ENCODE peak calls at places on chromosomes 6 and 20, in six cellular contexts. G is CD8-positive, alpha-beta memory T cell; R is HT1080; D is fibroblast of lung; C is glutamatergic neuron; J is occipital lobe. F is an unnamed sample.

GRCh38 chr6:168272379-168273011 is 47.1 kb downstream of the DACT2 start:
- DNase-seq in G (no peak), R (no peak), D (no peak), C (no peak), J (no peak), F (no peak)

GRCh38 chr6:41469951-41470340 is 76.2 kb upstream of the FOXP4 start:
- DNase-seq in G (no peak), R (no peak), D (no peak), C (no peak), J (no peak), F (no peak)

GRCh38 chr20:13158339-13158738 is 62.7 kb upstream of the ISM1 start:
- DNase-seq in G (no peak), R (no peak), D (no peak), C (no peak), J (no peak), F (no peak)

GRCh38 chr6:87397656-87398055 is 10.1 kb upstream of the CFAP206 start:
- DNase-seq in G (no peak), R (no peak), D (no peak), C (no peak), J (no peak), F (no peak)

GRCh38 chr6:33320315-33321181 is 3.0 kb upstream of the ZBTB22 start:
- DNase-seq in G (no peak), R (peak), D (peak), C (no peak), J (no peak), F (no peak)

GRCh38 chr20:49526568-49526967 is 41.4 kb downstream of the PTGIS start:
- DNase-seq in G (no peak), R (no peak), D (no peak), C (no peak), J (no peak), F (no peak)

GRCh38 chr6:75275067-75275466 is 9.5 kb downstream of the TMEM30A start:
- DNase-seq in G (no peak), R (peak), D (peak), C (no peak), J (no peak), F (no peak)

GRCh38 chr6:84762220-84762940 is 2.0 kb downstream of the TBX18 start:
- DNase-seq in G (no peak), R (no peak), D (no peak), C (peak), J (no peak), F (no peak)

GRCh38 chr6:6730831-6731230 is 142.3 kb downstream of the LY86 start:
- DNase-seq in G (no peak), R (peak), D (peak), C (no peak), J (no peak), F (no peak)

GRCh38 chr6:87832025-87832825 is 130.2 kb upstream of the AKIRIN2 start:
- DNase-seq in G (no peak), R (peak), D (peak), C (no peak), J (no peak), F (no peak)

GRCh38 chr6:12034831-12035230 is 22.7 kb downstream of the HIVEP1 start:
- DNase-seq in G (no peak), R (no peak), D (peak), C (no peak), J (no peak), F (no peak)

GRCh38 chr6:42423244-42423643 is 28.5 kb downstream of the TRERF1 start:
- DNase-seq in G (no peak), R (no peak), D (no peak), C (no peak), J (no peak), F (no peak)

GRCh38 chr6:47710295-47710694 is 11.9 kb downstream of the ADGRF4 start:
- DNase-seq in G (no peak), R (no peak), D (no peak), C (no peak), J (no peak), F (no peak)

GRCh38 chr20:47354710-47355488 is 1.6 kb downstream of the ZMYND8 start:
- DNase-seq in G (no peak), R (no peak), D (no peak), C (no peak), J (no peak), F (no peak)

GRCh38 chr6:50539441-50539840 is 173.9 kb upstream of the TFAP2D start:
- DNase-seq in G (no peak), R (no peak), D (no peak), C (no peak), J (no peak), F (no peak)

GRCh38 chr20:34689486-34689885 is 12.6 kb upstream of the PIGU start:
- DNase-seq in G (no peak), R (peak), D (no peak), C (no peak), J (no peak), F (no peak)

GRCh38 chr6:39269971-39270370 is 40.7 kb upstream of the KCNK5 start:
- DNase-seq in G (no peak), R (no peak), D (no peak), C (no peak), J (no peak), F (no peak)

GRCh38 chr6:3813150-3813780 is 35.9 kb upstream of the FAM50B start:
- DNase-seq in G (no peak), R (peak), D (no peak), C (no peak), J (no peak), F (no peak)

GRCh38 chr6:113823916-113824315 is 33.2 kb upstream of the MARCKS start:
- DNase-seq in G (no peak), R (no peak), D (no peak), C (no peak), J (no peak), F (no peak)

GRCh38 chr20:7308163-7308562 is 540.7 kb downstream of the BMP2 start:
- DNase-seq in G (no peak), R (no peak), D (no peak), C (no peak), J (no peak), F (no peak)

GRCh38 chr6:167671977-167672687 is 154.6 kb upstream of the AFDN start:
- DNase-seq in G (no peak), R (no peak), D (no peak), C (no peak), J (no peak), F (no peak)

GRCh38 chr20:60694763-60695162 is 557.3 kb upstream of the CDH4 start:
- DNase-seq in G (no peak), R (peak), D (peak), C (no peak), J (no peak), F (no peak)

GRCh38 chr6:63380265-63380664 is 60.5 kb upstream of the LGSN start:
- DNase-seq in G (no peak), R (no peak), D (no peak), C (no peak), J (no peak), F (no peak)

GRCh38 chr6:1311400-1312192 is at the start of gene FOXQ1:
- DNase-seq in G (no peak), R (no peak), D (peak), C (peak), J (peak), F (no peak)

GRCh38 chr6:69424581-69424980 is 372.2 kb downstream of the LMBRD1 start:
- DNase-seq in G (no peak), R (no peak), D (no peak), C (no peak), J (no peak), F (no peak)

GRCh38 chr20:6152777-6153176 is 29.9 kb upstream of the FERMT1 start:
- DNase-seq in G (no peak), R (no peak), D (no peak), C (no peak), J (no peak), F (no peak)

GRCh38 chr20:341682-342081 is 5.2 kb upstream of the NRSN2 start:
- DNase-seq in G (peak), R (peak), D (peak), C (no peak), J (no peak), F (no peak)

GRCh38 chr6:149864578-149865535 is 698 bp upstream of the LRP11 start:
- DNase-seq in G (peak), R (peak), D (peak), C (no peak), J (no peak), F (no peak)

GRCh38 chr20:3712279-3712873 is at the start of gene SIGLEC1:
- DNase-seq in G (no peak), R (no peak), D (no peak), C (no peak), J (peak), F (no peak)

GRCh38 chr6:107098436-107099307 is 16.6 kb downstream of the BEND3 start:
- DNase-seq in G (no peak), R (no peak), D (no peak), C (no peak), J (no peak), F (no peak)

GRCh38 chr6:122994256-122994655 is 1.8 kb upstream of the CLVS2 start:
- DNase-seq in G (no peak), R (no peak), D (no peak), C (no peak), J (no peak), F (no peak)

GRCh38 chr6:138007014-138007472 is 100.2 kb downstream of the PERP start:
- DNase-seq in G (no peak), R (peak), D (peak), C (peak), J (no peak), F (no peak)

GRCh38 chr6:102026649-102027048 is 633.1 kb downstream of the GRIK2 start:
- DNase-seq in G (no peak), R (no peak), D (no peak), C (no peak), J (no peak), F (no peak)

GRCh38 chr6:1605822-1606532 is 3.7 kb upstream of the FOXC1 start:
- DNase-seq in G (no peak), R (no peak), D (peak), C (no peak), J (no peak), F (no peak)